ENCODE peak calls at places on chromosomes 16 and 17, in eight cellular contexts. F is dorsolateral prefrontal cortex, I is colonic mucosa, D is tibial artery, P is PC-9, A is cardiac muscle cell, C is IMR-90, Y is left ventricle myocardium inferior. Z is an unnamed sample.

GRCh38 chr17:66481259-66481658 is 178.8 kb downstream of the PRKCA start:
- DNase-seq in F (no peak), I (no peak), D (no peak), P (no peak), A (no peak), C (no peak), Y (no peak), Z (no peak)

GRCh38 chr17:21419299-21420239 is 43.4 kb downstream of the KCNJ12 start:
- DNase-seq in F (no peak), I (no peak), D (no peak), P (no peak), A (no peak), C (no peak), Y (peak; percentile 28), Z (no peak)

GRCh38 chr16:53465606-53466290 is 31.5 kb downstream of the RBL2 start:
- DNase-seq in F (no peak), I (no peak), D (no peak), P (no peak), A (peak; percentile 84), C (peak; percentile 80), Y (no peak), Z (peak; percentile 83)

GRCh38 chr17:75498019-75498725 is 17.2 kb downstream of the CASKIN2 start:
- DNase-seq in F (no peak), I (no peak), D (no peak), P (no peak), A (no peak), C (no peak), Y (no peak), Z (no peak)

GRCh38 chr17:80294210-80294609 is 33.6 kb downstream of the RNF213 start:
- DNase-seq in F (no peak), I (peak; percentile 34), D (no peak), P (no peak), A (no peak), C (no peak), Y (no peak), Z (no peak)

GRCh38 chr17:43114101-43114691 is 11.0 kb downstream of the BRCA1 start:
- DNase-seq in F (no peak), I (no peak), D (no peak), P (no peak), A (no peak), C (no peak), Y (no peak), Z (no peak)

GRCh38 chr16:301235-301634 is 18.3 kb downstream of the PDIA2 start:
- DNase-seq in F (no peak), I (no peak), D (no peak), P (no peak), A (no peak), C (no peak), Y (no peak), Z (no peak)

GRCh38 chr16:72349719-72350118 is 177.8 kb upstream of the PMFBP1 start:
- DNase-seq in F (no peak), I (no peak), D (no peak), P (no peak), A (no peak), C (no peak), Y (no peak), Z (no peak)

GRCh38 chr17:67438669-67439068 is 61.6 kb downstream of the PITPNC1 start:
- DNase-seq in F (no peak), I (no peak), D (no peak), P (no peak), A (no peak), C (no peak), Y (no peak), Z (no peak)

GRCh38 chr16:89446136-89446974 is 44.0 kb downstream of the ANKRD11 start:
- DNase-seq in F (no peak), I (no peak), D (no peak), P (no peak), A (no peak), C (no peak), Y (no peak), Z (no peak)

GRCh38 chr17:50257574-50258224 is 16.6 kb upstream of the TMEM92 start:
- DNase-seq in F (no peak), I (no peak), D (peak; percentile 65), P (no peak), A (no peak), C (no peak), Y (no peak), Z (no peak)

GRCh38 chr17:74749262-74750038 is 1.0 kb downstream of the NHERF1 start:
- DNase-seq in F (no peak), I (peak; percentile 63), D (no peak), P (no peak), A (no peak), C (no peak), Y (no peak), Z (no peak)

GRCh38 chr17:77281904-77282367 is 141.2 kb downstream of the SEC14L1 start:
- DNase-seq in F (no peak), I (peak; percentile 74), D (no peak), P (peak; percentile 59), A (peak; percentile 40), C (no peak), Y (no peak), Z (no peak)

DNA sequence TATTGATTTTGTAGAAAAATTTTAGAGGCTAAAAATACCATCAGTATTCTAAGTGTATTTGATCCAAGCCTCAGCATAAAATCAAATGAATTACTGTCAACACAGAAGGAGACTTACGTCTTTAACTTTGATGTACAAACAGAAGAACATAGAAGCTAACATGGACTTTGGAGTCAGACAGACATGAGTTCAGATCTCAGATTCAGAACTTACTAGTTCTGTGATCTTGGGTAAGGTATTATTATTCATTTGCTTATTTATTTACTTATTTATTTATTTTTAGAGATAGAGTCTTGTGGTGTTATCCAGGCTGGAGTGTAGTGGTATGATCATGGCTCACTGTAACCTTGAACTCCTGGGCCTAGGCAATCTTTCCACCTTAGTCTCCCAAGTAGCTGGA is 4.0 kb upstream of the SLFN12L start:
- DNase-seq in F (no peak), I (no peak), D (no peak), P (no peak), A (no peak), C (no peak), Y (no peak), Z (peak; percentile 11)
- H3K4me3 ChIP-seq in F (peak overlapping the region; percentile 10), I (no peak overlapping the region), D (peak overlapping the region; percentile 37), P (no peak overlapping the region), A (no peak overlapping the region), C (no peak overlapping the region), Y (peak overlapping the region; percentile 55), Z (peak overlapping the region; percentile 53)

GRCh38 chr16:78480588-78480987 is 381.1 kb downstream of the WWOX start:
- DNase-seq in F (no peak), I (no peak), D (no peak), P (no peak), A (no peak), C (no peak), Y (no peak), Z (no peak)

GRCh38 chr16:78483124-78483992 is 383.9 kb downstream of the WWOX start:
- DNase-seq in F (no peak), I (no peak), D (no peak), P (no peak), A (no peak), C (no peak), Y (no peak), Z (no peak)

GRCh38 chr16:78479723-78480122 is 380.3 kb downstream of the WWOX start:
- DNase-seq in F (no peak), I (no peak), D (no peak), P (no peak), A (no peak), C (no peak), Y (no peak), Z (no peak)

GRCh38 chr16:78474762-78475161 is 375.3 kb downstream of the WWOX start:
- DNase-seq in F (no peak), I (no peak), D (no peak), P (no peak), A (no peak), C (no peak), Y (no peak), Z (no peak)

DNA sequence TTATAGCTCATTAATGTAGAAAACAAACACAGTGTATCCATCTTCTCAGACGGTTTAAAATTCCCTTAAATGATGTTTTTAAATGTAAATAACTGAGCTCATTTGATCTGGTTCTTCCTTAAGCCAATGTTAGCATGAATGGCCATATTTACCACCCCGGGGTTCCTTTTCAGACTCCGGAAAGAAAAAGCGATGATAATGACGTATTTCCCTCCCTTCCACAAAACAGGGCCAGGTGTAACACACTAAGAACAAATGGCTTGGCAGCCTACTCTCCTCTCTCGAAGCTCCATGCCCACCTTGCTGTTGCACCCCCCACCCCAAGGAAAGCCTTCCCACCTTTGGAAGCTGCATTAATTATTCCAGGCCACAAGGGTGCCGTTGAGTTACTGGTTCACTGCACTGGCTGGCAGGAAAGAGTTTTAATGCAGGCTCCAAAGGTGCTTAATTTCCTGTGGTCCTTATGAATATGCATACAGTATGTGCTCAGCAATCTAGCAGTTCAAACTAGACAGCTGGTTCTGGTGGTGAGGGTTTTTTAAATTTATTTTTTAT is 378.9 kb downstream of the WWOX start:
- DNase-seq in F (no peak), I (no peak), D (no peak), P (no peak), A (no peak), C (no peak), Y (no peak), Z (peak; percentile 13)
- TF ChIP-seq CTCF in F (peak; percentile 43), I (no peak), D (peak; percentile 17), P (peak; percentile 75), A (no peak), C (no peak), Y (peak; percentile 42), Z (peak; percentile 52)

DNA sequence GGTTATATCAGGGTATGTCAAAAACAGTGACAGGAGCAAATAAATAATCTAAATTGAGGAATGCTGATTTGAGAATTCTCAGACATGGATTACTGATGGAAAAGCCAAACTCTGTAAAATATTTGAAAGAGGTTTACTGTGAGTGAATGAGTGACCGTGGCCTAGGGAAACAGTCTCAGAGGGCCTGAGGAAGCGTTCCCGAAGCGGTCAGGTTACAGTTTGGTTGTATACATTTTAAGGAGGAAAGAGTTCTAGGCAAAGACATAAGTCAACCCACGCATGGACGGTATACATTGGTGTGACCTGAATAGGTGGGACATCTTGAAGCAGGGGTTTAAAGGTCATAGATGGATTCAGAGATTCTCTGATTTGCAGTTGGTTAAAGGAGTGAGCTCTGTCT is 771.7 kb downstream of the KCNJ18 start:
- DNase-seq in F (no peak), I (no peak), D (no peak), P (no peak), A (no peak), C (no peak), Y (no peak), Z (no peak)
- H3K4me3 ChIP-seq in F (no peak overlapping the region), I (no peak overlapping the region), D (no peak overlapping the region), P (no peak overlapping the region), A (no peak overlapping the region), C (no peak overlapping the region), Y (no peak overlapping the region), Z (no peak overlapping the region)

GRCh38 chr17:57001541-57001940 is 23.6 kb downstream of the SCPEP1 start:
- DNase-seq in F (no peak), I (no peak), D (no peak), P (no peak), A (no peak), C (no peak), Y (no peak), Z (no peak)

GRCh38 chr17:57002904-57003303 is 25.0 kb downstream of the SCPEP1 start:
- DNase-seq in F (no peak), I (no peak), D (no peak), P (no peak), A (no peak), C (no peak), Y (no peak), Z (no peak)

GRCh38 chr17:57008958-57009357 is 31.0 kb downstream of the SCPEP1 start:
- DNase-seq in F (no peak), I (no peak), D (no peak), P (no peak), A (no peak), C (no peak), Y (no peak), Z (no peak)

GRCh38 chr17:57006040-57006439 is 28.1 kb downstream of the SCPEP1 start:
- DNase-seq in F (no peak), I (no peak), D (no peak), P (no peak), A (no peak), C (no peak), Y (no peak), Z (no peak)

GRCh38 chr17:57004944-57005579 is 27.1 kb downstream of the SCPEP1 start:
- DNase-seq in F (no peak), I (peak; percentile 37), D (no peak), P (no peak), A (no peak), C (no peak), Y (no peak), Z (no peak)
- TF ChIP-seq CTCF in F (peak; percentile 23), I (peak; percentile 45), D (peak; percentile 46), P (peak; percentile 58), A (peak; percentile 9), C (no peak), Y (peak; percentile 53), Z (peak; percentile 22)